ENCODE peak calls at places on chromosomes 5 and 9, in six cellular contexts. One of them, this sample, is unnamed. For H3K4me1, the result is how much of the 10 kb centered on the place peaks cover.

GRCh38 chr9:26656003-26656940 is 236.3 kb downstream of the CAAP1 start:
- DNase-seq in breast epithelium: no peak
- DNase-seq in lung: no peak
- DNase-seq in fibroblast of lung: peak
- DNase-seq in mammary epithelial cell: no peak
- DNase-seq in GM12878: no peak
- DNase-seq in this sample: peak

GRCh38 chr5:82793808-82794419 is 283.3 kb downstream of the TMEM167A start:
- DNase-seq in breast epithelium: no peak
- DNase-seq in lung: peak
- DNase-seq in fibroblast of lung: peak
- DNase-seq in mammary epithelial cell: no peak
- DNase-seq in GM12878: no peak
- DNase-seq in this sample: peak

GRCh38 chr9:15635752-15636151 is 82.9 kb downstream of the CCDC171 start:
- DNase-seq in breast epithelium: no peak
- DNase-seq in lung: no peak
- DNase-seq in fibroblast of lung: no peak
- DNase-seq in mammary epithelial cell: no peak
- DNase-seq in GM12878: no peak
- DNase-seq in this sample: no peak

GRCh38 chr5:178398856-178399722 is 166.5 kb upstream of the PHYKPL start:
- DNase-seq in breast epithelium: no peak
- DNase-seq in lung: no peak
- DNase-seq in fibroblast of lung: no peak
- DNase-seq in mammary epithelial cell: no peak
- DNase-seq in GM12878: no peak
- DNase-seq in this sample: no peak

GRCh38 chr9:116154334-116154975 is 864 bp downstream of the PAPPA start:
- DNase-seq in breast epithelium: no peak
- DNase-seq in lung: no peak
- DNase-seq in fibroblast of lung: no peak
- DNase-seq in mammary epithelial cell: no peak
- DNase-seq in GM12878: no peak
- DNase-seq in this sample: peak

GRCh38 chr9:20496328-20496727 is 126.0 kb downstream of the MLLT3 start:
- DNase-seq in breast epithelium: no peak
- DNase-seq in lung: no peak
- DNase-seq in fibroblast of lung: no peak
- DNase-seq in mammary epithelial cell: no peak
- DNase-seq in GM12878: no peak
- DNase-seq in this sample: no peak

GRCh38 chr9:33165263-33166151 is 1.6 kb downstream of the B4GALT1 start:
- DNase-seq in breast epithelium: peak
- DNase-seq in lung: peak
- DNase-seq in fibroblast of lung: peak
- DNase-seq in mammary epithelial cell: peak
- DNase-seq in GM12878: peak
- DNase-seq in this sample: peak

GRCh38 chr5:16628376-16628775 is 11.6 kb upstream of the RETREG1 start:
- DNase-seq in breast epithelium: no peak
- DNase-seq in lung: no peak
- DNase-seq in fibroblast of lung: no peak
- DNase-seq in mammary epithelial cell: no peak
- DNase-seq in GM12878: no peak
- DNase-seq in this sample: no peak

GRCh38 chr5:55384072-55384471 is 76.3 kb downstream of the MTREX start:
- DNase-seq in breast epithelium: no peak
- DNase-seq in lung: no peak
- DNase-seq in fibroblast of lung: no peak
- DNase-seq in mammary epithelial cell: no peak
- DNase-seq in GM12878: no peak
- DNase-seq in this sample: no peak

GRCh38 chr5:172820046-172820767 is 13.8 kb upstream of the ERGIC1 start:
- DNase-seq in breast epithelium: peak
- DNase-seq in lung: no peak
- DNase-seq in fibroblast of lung: peak
- DNase-seq in mammary epithelial cell: peak
- DNase-seq in GM12878: no peak
- DNase-seq in this sample: peak

GRCh38 chr5:7876867-7877266 is 7.9 kb downstream of the MTRR start:
- DNase-seq in breast epithelium: no peak
- DNase-seq in lung: no peak
- DNase-seq in fibroblast of lung: peak
- DNase-seq in mammary epithelial cell: peak
- DNase-seq in GM12878: no peak
- DNase-seq in this sample: no peak

GRCh38 chr5:169906745-169907649 is 73.3 kb downstream of the INSYN2B start:
- DNase-seq in breast epithelium: no peak
- DNase-seq in lung: no peak
- DNase-seq in fibroblast of lung: no peak
- DNase-seq in mammary epithelial cell: no peak
- DNase-seq in GM12878: no peak
- DNase-seq in this sample: peak

GRCh38 chr9:14353222-14354056 is 39.5 kb upstream of the NFIB start:
- DNase-seq in breast epithelium: peak
- DNase-seq in lung: peak
- DNase-seq in fibroblast of lung: peak
- DNase-seq in mammary epithelial cell: peak
- DNase-seq in GM12878: no peak
- DNase-seq in this sample: peak

GRCh38 chr9:12231832-12232231 is 461.4 kb upstream of the TYRP1 start:
- DNase-seq in breast epithelium: no peak
- DNase-seq in lung: no peak
- DNase-seq in fibroblast of lung: no peak
- DNase-seq in mammary epithelial cell: no peak
- DNase-seq in GM12878: no peak
- DNase-seq in this sample: no peak

GRCh38 chr9:12230708-12231107 is 462.5 kb upstream of the TYRP1 start:
- DNase-seq in breast epithelium: no peak
- DNase-seq in lung: no peak
- DNase-seq in fibroblast of lung: no peak
- DNase-seq in mammary epithelial cell: no peak
- DNase-seq in GM12878: no peak
- DNase-seq in this sample: no peak

DNA sequence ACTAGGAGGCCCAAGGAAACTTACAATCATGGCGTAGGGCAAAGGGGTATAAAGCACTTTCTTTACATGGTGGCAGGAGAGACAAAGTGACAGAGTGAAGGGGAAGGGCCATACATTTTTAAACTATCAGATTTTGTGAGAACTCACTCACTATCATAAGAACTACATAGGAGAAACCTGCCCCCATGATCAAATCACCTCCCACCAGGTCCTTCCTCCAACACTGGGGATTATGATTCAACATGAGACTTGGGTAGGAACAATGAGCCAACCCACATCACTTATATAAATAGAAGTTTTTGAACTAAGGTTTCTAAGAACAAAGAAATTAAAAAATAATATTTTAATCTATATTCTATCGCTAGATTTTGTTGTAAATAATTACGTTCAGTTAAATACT is 460.3 kb upstream of the TYRP1 start:
- DNase-seq in breast epithelium: no peak
- DNase-seq in lung: no peak
- DNase-seq in fibroblast of lung: no peak
- DNase-seq in mammary epithelial cell: no peak
- DNase-seq in GM12878: no peak
- DNase-seq in this sample: no peak
- H3K4me1 ChIP-seq in breast epithelium: under half
- H3K4me1 ChIP-seq in lung: under half
- H3K4me1 ChIP-seq in fibroblast of lung: under half
- H3K4me1 ChIP-seq in mammary epithelial cell: under half
- H3K4me1 ChIP-seq in GM12878: under half
- H3K4me1 ChIP-seq in this sample: under half

GRCh38 chr5:141343242-141343952 is at the start of gene PCDHGA3:
- DNase-seq in breast epithelium: no peak
- DNase-seq in lung: no peak
- DNase-seq in fibroblast of lung: peak
- DNase-seq in mammary epithelial cell: peak
- DNase-seq in GM12878: no peak
- DNase-seq in this sample: peak
- TF ChIP-seq CTCF in breast epithelium: no peak
- TF ChIP-seq CTCF in lung: no peak
- TF ChIP-seq CTCF in fibroblast of lung: peak
- TF ChIP-seq CTCF in mammary epithelial cell: peak
- TF ChIP-seq CTCF in GM12878: peak
- TF ChIP-seq CTCF in this sample: peak

GRCh38 chr5:3598725-3599282 is 3.2 kb downstream of the IRX1 start:
- DNase-seq in breast epithelium: no peak
- DNase-seq in lung: no peak
- DNase-seq in fibroblast of lung: peak
- DNase-seq in mammary epithelial cell: peak
- DNase-seq in GM12878: no peak
- DNase-seq in this sample: peak

GRCh38 chr5:3601929-3602712 is 6.5 kb downstream of the IRX1 start:
- DNase-seq in breast epithelium: no peak
- DNase-seq in lung: no peak
- DNase-seq in fibroblast of lung: peak
- DNase-seq in mammary epithelial cell: peak
- DNase-seq in GM12878: no peak
- DNase-seq in this sample: peak

GRCh38 chr5:3601060-3601710 is 5.6 kb downstream of the IRX1 start:
- DNase-seq in breast epithelium: no peak
- DNase-seq in lung: no peak
- DNase-seq in fibroblast of lung: peak
- DNase-seq in mammary epithelial cell: peak
- DNase-seq in GM12878: no peak
- DNase-seq in this sample: no peak

GRCh38 chr5:3599283-3600105 is 3.9 kb downstream of the IRX1 start:
- DNase-seq in breast epithelium: no peak
- DNase-seq in lung: no peak
- DNase-seq in fibroblast of lung: peak
- DNase-seq in mammary epithelial cell: peak
- DNase-seq in GM12878: no peak
- DNase-seq in this sample: peak

GRCh38 chr5:3600106-3600997 is 4.7 kb downstream of the IRX1 start:
- DNase-seq in breast epithelium: no peak
- DNase-seq in lung: no peak
- DNase-seq in fibroblast of lung: peak
- DNase-seq in mammary epithelial cell: peak
- DNase-seq in GM12878: no peak
- DNase-seq in this sample: peak
- H3K4me3 ChIP-seq in breast epithelium: peak
- H3K4me3 ChIP-seq in lung: no peak
- H3K4me3 ChIP-seq in fibroblast of lung: no peak
- H3K4me3 ChIP-seq in mammary epithelial cell: peak
- H3K4me3 ChIP-seq in GM12878: no peak
- H3K4me3 ChIP-seq in this sample: peak

GRCh38 chr9:137313956-137314560 is 12.0 kb upstream of the NRARP start:
- DNase-seq in breast epithelium: no peak
- DNase-seq in lung: no peak
- DNase-seq in fibroblast of lung: no peak
- DNase-seq in mammary epithelial cell: no peak
- DNase-seq in GM12878: no peak
- DNase-seq in this sample: peak
- H3K4me1 ChIP-seq in breast epithelium: under half
- H3K4me1 ChIP-seq in lung: under half
- H3K4me1 ChIP-seq in fibroblast of lung: under half
- H3K4me1 ChIP-seq in mammary epithelial cell: under half
- H3K4me1 ChIP-seq in GM12878: under half
- H3K4me1 ChIP-seq in this sample: under half